ENCODE peak calls at places on chromosomes 1 and 21, in six cellular contexts. One of them, this sample, is unnamed. For H3K4me1 and H3K27me3, the result is how much of the 10 kb centered on the place peaks cover.

GRCh38 chr1:62295921-62296451 is 23.2 kb downstream of the KANK4 start:
- DNase-seq in mesendoderm: no peak
- DNase-seq in stomach: no peak
- DNase-seq in fibroblast of lung: peak
- DNase-seq in lung: no peak
- DNase-seq in neuronal stem cell: no peak
- DNase-seq in this sample: no peak

GRCh38 chr1:91781371-91781825 is 104.6 kb downstream of the TGFBR3 start:
- DNase-seq in mesendoderm: no peak
- DNase-seq in stomach: no peak
- DNase-seq in fibroblast of lung: peak
- DNase-seq in lung: no peak
- DNase-seq in neuronal stem cell: no peak
- DNase-seq in this sample: no peak

GRCh38 chr1:207084241-207084640 is 4.4 kb upstream of the C4BPB start:
- DNase-seq in mesendoderm: no peak
- DNase-seq in stomach: no peak
- DNase-seq in fibroblast of lung: no peak
- DNase-seq in lung: no peak
- DNase-seq in neuronal stem cell: no peak
- DNase-seq in this sample: no peak

GRCh38 chr1:217009376-217009775 is 286.1 kb upstream of the ESRRG start:
- DNase-seq in mesendoderm: no peak
- DNase-seq in stomach: no peak
- DNase-seq in fibroblast of lung: no peak
- DNase-seq in lung: no peak
- DNase-seq in neuronal stem cell: no peak
- DNase-seq in this sample: no peak

GRCh38 chr1:76160225-76160624 is 85.7 kb downstream of the ST6GALNAC3 start:
- DNase-seq in mesendoderm: peak
- DNase-seq in stomach: no peak
- DNase-seq in fibroblast of lung: no peak
- DNase-seq in lung: no peak
- DNase-seq in neuronal stem cell: no peak
- DNase-seq in this sample: no peak

GRCh38 chr1:96598416-96599168 is 123.0 kb upstream of the PTBP2 start:
- DNase-seq in mesendoderm: no peak
- DNase-seq in stomach: no peak
- DNase-seq in fibroblast of lung: peak
- DNase-seq in lung: no peak
- DNase-seq in neuronal stem cell: no peak
- DNase-seq in this sample: no peak

GRCh38 chr1:17624540-17625256 is 85.2 kb downstream of the ARHGEF10L start:
- DNase-seq in mesendoderm: no peak
- DNase-seq in stomach: peak
- DNase-seq in fibroblast of lung: peak
- DNase-seq in lung: no peak
- DNase-seq in neuronal stem cell: no peak
- DNase-seq in this sample: peak

GRCh38 chr1:213669964-213670691 is 317.6 kb upstream of the PROX1 start:
- DNase-seq in mesendoderm: peak
- DNase-seq in stomach: no peak
- DNase-seq in fibroblast of lung: no peak
- DNase-seq in lung: no peak
- DNase-seq in neuronal stem cell: no peak
- DNase-seq in this sample: no peak

GRCh38 chr21:38741976-38742309 is 63.8 kb upstream of the ETS2 start:
- DNase-seq in mesendoderm: no peak
- DNase-seq in stomach: no peak
- DNase-seq in fibroblast of lung: no peak
- DNase-seq in lung: no peak
- DNase-seq in neuronal stem cell: no peak
- DNase-seq in this sample: no peak

GRCh38 chr21:43959231-43960041 is 52.7 kb upstream of the TRAPPC10 start:
- DNase-seq in mesendoderm: no peak
- DNase-seq in stomach: no peak
- DNase-seq in fibroblast of lung: no peak
- DNase-seq in lung: no peak
- DNase-seq in neuronal stem cell: no peak
- DNase-seq in this sample: no peak

GRCh38 chr1:35847935-35848565 is 35.0 kb upstream of the AGO1 start:
- DNase-seq in mesendoderm: no peak
- DNase-seq in stomach: no peak
- DNase-seq in fibroblast of lung: no peak
- DNase-seq in lung: no peak
- DNase-seq in neuronal stem cell: no peak
- DNase-seq in this sample: no peak

GRCh38 chr1:96533820-96534219 is 187.8 kb upstream of the PTBP2 start:
- DNase-seq in mesendoderm: no peak
- DNase-seq in stomach: no peak
- DNase-seq in fibroblast of lung: peak
- DNase-seq in lung: no peak
- DNase-seq in neuronal stem cell: no peak
- DNase-seq in this sample: no peak

GRCh38 chr1:228430243-228430642 is 13.6 kb upstream of the TRIM17 start:
- DNase-seq in mesendoderm: no peak
- DNase-seq in stomach: no peak
- DNase-seq in fibroblast of lung: no peak
- DNase-seq in lung: no peak
- DNase-seq in neuronal stem cell: no peak
- DNase-seq in this sample: no peak

GRCh38 chr1:223227486-223228196 is 84.6 kb upstream of the TLR5 start:
- DNase-seq in mesendoderm: no peak
- DNase-seq in stomach: no peak
- DNase-seq in fibroblast of lung: no peak
- DNase-seq in lung: no peak
- DNase-seq in neuronal stem cell: no peak
- DNase-seq in this sample: no peak

GRCh38 chr1:227945891-227946623 is 1.7 kb downstream of the WNT9A start:
- DNase-seq in mesendoderm: peak
- DNase-seq in stomach: peak
- DNase-seq in fibroblast of lung: peak
- DNase-seq in lung: peak
- DNase-seq in neuronal stem cell: no peak
- DNase-seq in this sample: peak

GRCh38 chr1:155981266-155982088 is 3.1 kb upstream of the ARHGEF2 start:
- DNase-seq in mesendoderm: no peak
- DNase-seq in stomach: no peak
- DNase-seq in fibroblast of lung: peak
- DNase-seq in lung: peak
- DNase-seq in neuronal stem cell: no peak
- DNase-seq in this sample: no peak

GRCh38 chr1:150017206-150017750 is 6.8 kb upstream of the OTUD7B start:
- DNase-seq in mesendoderm: peak
- DNase-seq in stomach: peak
- DNase-seq in fibroblast of lung: no peak
- DNase-seq in lung: peak
- DNase-seq in neuronal stem cell: no peak
- DNase-seq in this sample: no peak

GRCh38 chr21:27362249-27362648 is 395.4 kb upstream of the ADAMTS5 start:
- DNase-seq in mesendoderm: peak
- DNase-seq in stomach: no peak
- DNase-seq in fibroblast of lung: peak
- DNase-seq in lung: no peak
- DNase-seq in neuronal stem cell: no peak
- DNase-seq in this sample: no peak

GRCh38 chr1:94599090-94599813 is 57.7 kb upstream of the F3 start:
- DNase-seq in mesendoderm: peak
- DNase-seq in stomach: peak
- DNase-seq in fibroblast of lung: peak
- DNase-seq in lung: peak
- DNase-seq in neuronal stem cell: no peak
- DNase-seq in this sample: no peak

GRCh38 chr1:228366062-228366850 is 40.4 kb downstream of the TRIM11 start:
- DNase-seq in mesendoderm: no peak
- DNase-seq in stomach: no peak
- DNase-seq in fibroblast of lung: no peak
- DNase-seq in lung: no peak
- DNase-seq in neuronal stem cell: no peak
- DNase-seq in this sample: peak

GRCh38 chr1:12148160-12148957 is 18.4 kb upstream of the TNFRSF1B start:
- DNase-seq in mesendoderm: no peak
- DNase-seq in stomach: peak
- DNase-seq in fibroblast of lung: peak
- DNase-seq in lung: no peak
- DNase-seq in neuronal stem cell: no peak
- DNase-seq in this sample: no peak

GRCh38 chr21:40433575-40433974 is 413.4 kb downstream of the DSCAM start:
- DNase-seq in mesendoderm: peak
- DNase-seq in stomach: no peak
- DNase-seq in fibroblast of lung: no peak
- DNase-seq in lung: no peak
- DNase-seq in neuronal stem cell: no peak
- DNase-seq in this sample: no peak

GRCh38 chr1:3618904-3619671 is 5.7 kb upstream of the TPRG1L start:
- DNase-seq in mesendoderm: peak
- DNase-seq in stomach: peak
- DNase-seq in fibroblast of lung: peak
- DNase-seq in lung: peak
- DNase-seq in neuronal stem cell: peak
- DNase-seq in this sample: peak

GRCh38 chr1:14944471-14944981 is 209.0 kb upstream of the TMEM51 start:
- DNase-seq in mesendoderm: no peak
- DNase-seq in stomach: no peak
- DNase-seq in fibroblast of lung: no peak
- DNase-seq in lung: no peak
- DNase-seq in neuronal stem cell: no peak
- DNase-seq in this sample: no peak

GRCh38 chr21:29295066-29295650 is 3.6 kb upstream of the BACH1 start:
- DNase-seq in mesendoderm: no peak
- DNase-seq in stomach: no peak
- DNase-seq in fibroblast of lung: no peak
- DNase-seq in lung: no peak
- DNase-seq in neuronal stem cell: no peak
- DNase-seq in this sample: no peak

GRCh38 chr1:151831256-151831591 is 378 bp downstream of the RORC start:
- DNase-seq in mesendoderm: no peak
- DNase-seq in stomach: no peak
- DNase-seq in fibroblast of lung: no peak
- DNase-seq in lung: no peak
- DNase-seq in neuronal stem cell: no peak
- DNase-seq in this sample: no peak

GRCh38 chr1:151832318-151832984 is 849 bp upstream of the RORC start:
- DNase-seq in mesendoderm: no peak
- DNase-seq in stomach: peak
- DNase-seq in fibroblast of lung: peak
- DNase-seq in lung: peak
- DNase-seq in neuronal stem cell: no peak
- DNase-seq in this sample: no peak

GRCh38 chr1:151831605-151832004 is at the start of gene RORC:
- DNase-seq in mesendoderm: no peak
- DNase-seq in stomach: peak
- DNase-seq in fibroblast of lung: no peak
- DNase-seq in lung: peak
- DNase-seq in neuronal stem cell: no peak
- DNase-seq in this sample: no peak

GRCh38 chr1:151834239-151834638 is 2.6 kb upstream of the RORC start:
- DNase-seq in mesendoderm: no peak
- DNase-seq in stomach: no peak
- DNase-seq in fibroblast of lung: no peak
- DNase-seq in lung: no peak
- DNase-seq in neuronal stem cell: no peak
- DNase-seq in this sample: no peak

GRCh38 chr1:151833172-151833571 is 1.6 kb upstream of the RORC start:
- DNase-seq in mesendoderm: no peak
- DNase-seq in stomach: no peak
- DNase-seq in fibroblast of lung: no peak
- DNase-seq in lung: no peak
- DNase-seq in neuronal stem cell: no peak
- DNase-seq in this sample: no peak
- H3K4me1 ChIP-seq in mesendoderm: under half
- H3K4me1 ChIP-seq in stomach: half or more
- H3K4me1 ChIP-seq in fibroblast of lung: under half
- H3K4me1 ChIP-seq in lung: under half
- H3K4me1 ChIP-seq in neuronal stem cell: under half
- H3K4me1 ChIP-seq in this sample: under half

GRCh38 chr1:172343246-172344099 is 77.0 kb upstream of the C1orf105 start:
- DNase-seq in mesendoderm: no peak
- DNase-seq in stomach: no peak
- DNase-seq in fibroblast of lung: peak
- DNase-seq in lung: no peak
- DNase-seq in neuronal stem cell: no peak
- DNase-seq in this sample: no peak

GRCh38 chr1:172342584-172343245 is 77.8 kb upstream of the C1orf105 start:
- DNase-seq in mesendoderm: no peak
- DNase-seq in stomach: no peak
- DNase-seq in fibroblast of lung: no peak
- DNase-seq in lung: no peak
- DNase-seq in neuronal stem cell: no peak
- DNase-seq in this sample: no peak

GRCh38 chr1:172347416-172347815 is 73.1 kb upstream of the C1orf105 start:
- DNase-seq in mesendoderm: no peak
- DNase-seq in stomach: no peak
- DNase-seq in fibroblast of lung: no peak
- DNase-seq in lung: no peak
- DNase-seq in neuronal stem cell: no peak
- DNase-seq in this sample: no peak

GRCh38 chr1:172344444-172344843 is 76.0 kb upstream of the C1orf105 start:
- DNase-seq in mesendoderm: no peak
- DNase-seq in stomach: no peak
- DNase-seq in fibroblast of lung: no peak
- DNase-seq in lung: no peak
- DNase-seq in neuronal stem cell: no peak
- DNase-seq in this sample: no peak

GRCh38 chr1:172345077-172345476 is 75.4 kb upstream of the C1orf105 start:
- DNase-seq in mesendoderm: no peak
- DNase-seq in stomach: no peak
- DNase-seq in fibroblast of lung: no peak
- DNase-seq in lung: no peak
- DNase-seq in neuronal stem cell: no peak
- DNase-seq in this sample: no peak
- H3K27me3 ChIP-seq in mesendoderm: under half
- H3K27me3 ChIP-seq in stomach: under half
- H3K27me3 ChIP-seq in fibroblast of lung: under half
- H3K27me3 ChIP-seq in lung: under half
- H3K27me3 ChIP-seq in neuronal stem cell: under half
- H3K27me3 ChIP-seq in this sample: under half

GRCh38 chr1:201750934-201751333 is 78.0 kb upstream of the IPO9 start:
- DNase-seq in mesendoderm: no peak
- DNase-seq in stomach: no peak
- DNase-seq in fibroblast of lung: peak
- DNase-seq in lung: no peak
- DNase-seq in neuronal stem cell: no peak
- DNase-seq in this sample: no peak
- H3K4me1 ChIP-seq in mesendoderm: under half
- H3K4me1 ChIP-seq in stomach: under half
- H3K4me1 ChIP-seq in fibroblast of lung: half or more
- H3K4me1 ChIP-seq in lung: half or more
- H3K4me1 ChIP-seq in neuronal stem cell: under half
- H3K4me1 ChIP-seq in this sample: under half

DNA sequence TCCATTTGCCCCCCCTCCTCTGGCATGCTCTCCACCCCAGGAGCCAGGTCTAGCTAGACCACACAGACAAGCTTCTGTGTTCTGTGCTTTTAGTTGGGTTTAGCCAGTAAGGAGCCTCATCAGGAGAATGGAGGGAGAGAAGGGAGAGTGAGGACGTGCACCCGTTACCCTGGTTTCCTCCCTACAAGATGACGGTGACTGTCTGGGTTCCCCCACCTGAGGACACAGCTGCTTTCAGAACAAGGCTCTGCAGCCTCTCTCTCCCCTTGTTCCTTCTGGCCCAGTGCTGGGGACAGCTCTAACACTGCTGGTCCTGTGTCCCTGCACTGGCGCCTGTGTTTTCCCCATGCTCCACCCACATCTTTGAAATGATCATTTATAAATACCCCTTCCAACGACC is 184.4 kb upstream of the GALNT2 start:
- DNase-seq in mesendoderm: no peak
- DNase-seq in stomach: no peak
- DNase-seq in fibroblast of lung: no peak
- DNase-seq in lung: peak
- DNase-seq in neuronal stem cell: no peak
- DNase-seq in this sample: no peak
- H3K27me3 ChIP-seq in mesendoderm: under half
- H3K27me3 ChIP-seq in stomach: under half
- H3K27me3 ChIP-seq in fibroblast of lung: under half
- H3K27me3 ChIP-seq in lung: under half
- H3K27me3 ChIP-seq in neuronal stem cell: under half
- H3K27me3 ChIP-seq in this sample: under half

This sample was measured in aorta.